ENCODE peak calls at places on chromosomes 2 and 18, in nine cellular contexts. F is suprapubic skin, Q is HFF-Myc, I is GM12865, O is cardiac muscle cell, P is astrocyte of the spinal cord, W is foreskin keratinocyte, X is neural progenitor cell, S is left ventricle myocardium inferior. A is an unnamed sample.
A peak's percentile ranks its signal among the peaks of the same experiment; 100 is the strongest.

GRCh38 chr2:108309903-108310302 is 21.2 kb downstream of the SULT1C2 start:
- DNase-seq in F (no peak), Q (no peak), I (no peak), O (no peak), P (no peak), W (no peak), X (no peak), S (no peak), A (no peak)

GRCh38 chr2:202099515-202099914 is 26.5 kb downstream of the KIAA2012 start:
- DNase-seq in F (no peak), Q (no peak), I (no peak), O (no peak), P (no peak), W (no peak), X (peak; percentile 51), S (no peak), A (no peak)

GRCh38 chr2:21928292-21928691 is 804.5 kb downstream of the TDRD15 start:
- DNase-seq in F (no peak), Q (no peak), I (no peak), O (no peak), P (no peak), W (no peak), X (no peak), S (no peak), A (no peak)

GRCh38 chr2:109304731-109305470 is 175.9 kb downstream of the SH3RF3 start:
- DNase-seq in F (no peak), Q (no peak), I (peak; percentile 31), O (peak; percentile 78), P (no peak), W (no peak), X (no peak), S (no peak), A (no peak)

GRCh38 chr2:171822520-171823297 is 71.3 kb downstream of the SLC25A12 start:
- DNase-seq in F (no peak), Q (no peak), I (no peak), O (no peak), P (no peak), W (no peak), X (no peak), S (no peak), A (no peak)

GRCh38 chr2:209073151-209073550 is 350.7 kb upstream of the MAP2 start:
- DNase-seq in F (no peak), Q (no peak), I (no peak), O (no peak), P (no peak), W (no peak), X (no peak), S (no peak), A (no peak)

GRCh38 chr2:200026838-200027237 is 71.5 kb downstream of the MAIP1 start:
- DNase-seq in F (no peak), Q (peak; percentile 49), I (no peak), O (no peak), P (no peak), W (no peak), X (no peak), S (no peak), A (no peak)

GRCh38 chr18:31274915-31275314 is 43.0 kb upstream of the DSG1 start:
- DNase-seq in F (peak; percentile 77), Q (no peak), I (no peak), O (no peak), P (peak; percentile 55), W (no peak), X (no peak), S (peak; percentile 61), A (no peak)

GRCh38 chr2:143528021-143528420 is 398.8 kb downstream of the ARHGAP15 start:
- DNase-seq in F (no peak), Q (no peak), I (no peak), O (no peak), P (peak; percentile 8), W (no peak), X (peak; percentile 27), S (no peak), A (no peak)

GRCh38 chr2:118990757-118991545 is 49.0 kb downstream of the MARCO start:
- DNase-seq in F (no peak), Q (no peak), I (no peak), O (no peak), P (no peak), W (no peak), X (no peak), S (no peak), A (no peak)

GRCh38 chr2:4732560-4732959 is 959.6 kb upstream of the SOX11 start:
- DNase-seq in F (no peak), Q (no peak), I (no peak), O (no peak), P (no peak), W (no peak), X (no peak), S (no peak), A (no peak)

GRCh38 chr2:106142683-106143082 is 51.4 kb downstream of the UXS1 start:
- DNase-seq in F (no peak), Q (no peak), I (no peak), O (no peak), P (no peak), W (no peak), X (no peak), S (no peak), A (no peak)

GRCh38 chr18:27964811-27965210 is 212.1 kb downstream of the CDH2 start:
- DNase-seq in F (no peak), Q (no peak), I (no peak), O (peak; percentile 18), P (no peak), W (peak; percentile 53), X (no peak), S (no peak), A (no peak)

GRCh38 chr2:234178309-234179030 is 128.0 kb downstream of the SPP2 start:
- DNase-seq in F (no peak), Q (no peak), I (no peak), O (peak; percentile 39), P (peak; percentile 51), W (no peak), X (peak; percentile 33), S (no peak), A (no peak)

GRCh38 chr2:147275943-147276342 is 568.9 kb upstream of the ACVR2A start:
- DNase-seq in F (no peak), Q (no peak), I (no peak), O (no peak), P (no peak), W (no peak), X (peak; percentile 8), S (no peak), A (no peak)

GRCh38 chr2:33488715-33489540 is 12.5 kb downstream of the RASGRP3 start:
- DNase-seq in F (no peak), Q (no peak), I (peak; percentile 85), O (no peak), P (no peak), W (no peak), X (no peak), S (no peak), A (peak; percentile 52)

GRCh38 chr18:51614967-51615571 is 417.6 kb upstream of the MEX3C start:
- DNase-seq in F (no peak), Q (no peak), I (peak; percentile 19), O (no peak), P (peak; percentile 43), W (peak; percentile 95), X (no peak), S (no peak), A (no peak)

GRCh38 chr2:181858600-181858999 is 32.9 kb upstream of the ITPRID2 start:
- DNase-seq in F (no peak), Q (no peak), I (no peak), O (no peak), P (no peak), W (peak; percentile 22), X (no peak), S (no peak), A (no peak)

GRCh38 chr2:133362061-133362476 is 206.2 kb downstream of the NCKAP5 start:
- DNase-seq in F (no peak), Q (no peak), I (no peak), O (no peak), P (peak; percentile 70), W (peak; percentile 78), X (no peak), S (no peak), A (no peak)

GRCh38 chr2:50476174-50476573 is 555.8 kb downstream of the NRXN1 start:
- DNase-seq in F (no peak), Q (no peak), I (no peak), O (no peak), P (no peak), W (no peak), X (peak; percentile 24), S (no peak), A (no peak)
- TF ChIP-seq CTCF in F (no peak), Q (no peak), I (peak; percentile 27), O (no peak), P (no peak), W (peak; percentile 35), X (peak; percentile 57), S (peak; percentile 13), A (peak; percentile 5)

GRCh38 chr2:237689569-237690131 is 62.3 kb downstream of the LRRFIP1 start:
- DNase-seq in F (peak; percentile 85), Q (no peak), I (no peak), O (no peak), P (no peak), W (no peak), X (no peak), S (no peak), A (no peak)
- TF ChIP-seq CTCF in F (no peak), Q (no peak), I (no peak), O (no peak), P (no peak), W (no peak), X (no peak), S (no peak), A (no peak)

GRCh38 chr2:11446733-11447248 is 19.2 kb downstream of the E2F6 start:
- DNase-seq in F (no peak), Q (peak; percentile 22), I (peak; percentile 71), O (peak; percentile 76), P (peak; percentile 70), W (no peak), X (peak; percentile 80), S (no peak), A (peak; percentile 42)

DNA sequence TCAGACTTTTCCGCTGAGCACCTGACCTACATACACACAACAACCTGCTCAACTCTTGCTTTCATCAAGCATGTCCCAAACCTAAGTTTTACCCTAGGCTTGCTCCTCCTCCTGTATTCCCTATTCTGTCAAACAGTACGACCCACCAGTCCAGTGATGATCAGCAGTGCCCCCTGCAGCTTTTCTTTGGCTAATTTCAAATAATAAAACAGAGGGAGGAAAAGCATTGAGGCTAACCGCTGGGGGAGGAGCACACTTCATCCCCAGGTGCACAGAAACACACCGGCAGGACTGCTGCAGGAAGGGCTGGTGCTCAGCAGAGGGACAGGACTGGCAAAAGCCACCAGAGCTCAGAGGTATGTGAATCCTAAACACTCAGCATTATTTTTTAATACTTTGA is 21.2 kb downstream of the E2F6 start:
- DNase-seq in F (no peak), Q (no peak), I (no peak), O (no peak), P (no peak), W (no peak), X (no peak), S (no peak), A (no peak)
- TF ChIP-seq CTCF in F (no peak), Q (no peak), I (no peak), O (no peak), P (no peak), W (peak; percentile 28), X (no peak), S (no peak), A (no peak)

DNA sequence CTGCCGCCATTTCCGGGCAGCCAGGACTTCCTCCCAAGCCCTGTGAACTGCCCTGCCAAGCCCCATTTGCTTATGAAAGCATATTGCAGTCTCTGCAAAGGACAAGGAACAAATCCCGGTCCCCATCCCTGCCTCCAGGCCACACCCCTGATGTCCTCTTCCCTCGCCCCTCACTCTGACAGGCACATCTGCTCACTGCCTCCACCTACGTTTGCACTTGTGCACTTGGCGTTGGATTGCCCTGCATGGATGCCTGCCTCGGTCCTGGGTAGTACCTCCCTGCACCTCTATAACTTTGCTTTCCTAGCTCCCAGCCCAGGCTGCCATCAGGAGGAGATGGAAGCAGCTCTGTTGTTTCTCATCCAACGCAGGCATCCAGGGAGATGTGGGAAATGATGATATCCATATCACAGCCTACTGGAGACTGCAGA is 19.6 kb upstream of the RPL31 start:
- DNase-seq in F (peak; percentile 44), Q (no peak), I (no peak), O (no peak), P (no peak), W (no peak), X (peak; percentile 14), S (no peak), A (no peak)
- TF ChIP-seq CTCF in F (no peak), Q (no peak), I (no peak), O (no peak), P (no peak), W (no peak), X (no peak), S (no peak), A (no peak)

A was measured in GM13977.